ENCODE peak calls at places on chromosomes 2 and 18, in seven cellular contexts. F is hypothalamus, Z is GM23248, I is Right ventricle myocardium superior, Q is upper lobe of left lung, N is GM06990, B is Ammon's horn. T is an unnamed sample.

GRCh38 chr2:105375001-105375561 is 23.8 kb downstream of the FHL2 start:
- DNase-seq in Q (no peak), I (no peak), B (no peak), F (no peak), N (no peak), Z (no peak), T (no peak)

GRCh38 chr2:64338107-64338506 is 115.9 kb upstream of the LGALSL start:
- DNase-seq in F (no peak), B (no peak), I (no peak), Q (no peak), Z (no peak), N (no peak), T (no peak)

GRCh38 chr2:52931660-52932059 is 835.9 kb upstream of the CHAC2 start:
- DNase-seq in Q (no peak), F (no peak), N (no peak), Z (no peak), B (no peak), I (no peak), T (no peak)

GRCh38 chr2:68357608-68358337 is 7.3 kb upstream of the PLEK start:
- DNase-seq in Q (peak), B (peak), N (no peak), Z (peak), I (peak), F (no peak), T (no peak)

GRCh38 chr2:55152475-55153422 is 79.3 kb downstream of the CLHC1 start:
- DNase-seq in B (no peak), I (no peak), N (no peak), F (no peak), Q (no peak), Z (no peak), T (no peak)

GRCh38 chr2:152534460-152535131 is 182.7 kb downstream of the PRPF40A start:
- DNase-seq in I (no peak), Z (peak), N (no peak), Q (no peak), F (no peak), B (no peak), T (no peak)

GRCh38 chr2:237688081-237688480 is 60.7 kb downstream of the LRRFIP1 start:
- DNase-seq in F (no peak), I (no peak), B (no peak), Q (no peak), N (no peak), Z (no peak), T (no peak)

GRCh38 chr18:34342960-34343359 is 118.2 kb upstream of the NOL4 start:
- DNase-seq in Q (no peak), F (no peak), I (no peak), Z (peak), N (no peak), B (no peak), T (no peak)

GRCh38 chr18:70659026-70659726 is 370.3 kb downstream of the SOCS6 start:
- DNase-seq in Q (no peak), N (no peak), Z (peak), B (no peak), I (no peak), F (no peak), T (no peak)

GRCh38 chr18:45104071-45104440 is 423.4 kb downstream of the SETBP1 start:
- DNase-seq in F (no peak), B (no peak), I (no peak), Z (no peak), N (no peak), Q (no peak), T (no peak)

GRCh38 chr18:23619388-23619873 is 33.1 kb upstream of the NPC1 start:
- DNase-seq in B (peak), I (peak), Q (no peak), Z (peak), N (peak), F (peak), T (peak)

GRCh38 chr18:59546164-59546563 is 151.1 kb downstream of the CCBE1 start:
- DNase-seq in N (no peak), F (no peak), Z (peak), Q (no peak), I (no peak), B (no peak), T (no peak)

GRCh38 chr2:19888831-19889230 is 13.0 kb downstream of the TTC32 start:
- DNase-seq in Z (no peak), Q (no peak), N (no peak), F (no peak), B (no peak), I (no peak), T (no peak)

GRCh38 chr2:232498452-232498851 is 10.8 kb upstream of the ECEL1 start:
- DNase-seq in N (no peak), Q (no peak), I (no peak), B (no peak), F (no peak), Z (no peak), T (no peak)